ENCODE peak calls at places on chromosomes 1 and 21, in four cellular contexts. R is HCT116, T is K562, B is HepG2. C is an unnamed sample.

GRCh38 chr21:46064870-46065214 is 33.1 kb upstream of the COL6A2 start:
- DNase-seq in R (no peak), T (no peak), B (no peak), C (no peak)

GRCh38 chr1:74652711-74653131 is 20.9 kb downstream of the ERICH3 start:
- DNase-seq in R (no peak), T (no peak), B (no peak), C (no peak)

GRCh38 chr1:2404890-2405511 is 7.4 kb downstream of the PEX10 start:
- DNase-seq in R (no peak), T (no peak), B (no peak), C (no peak)

GRCh38 chr1:219174672-219175564 is 1.2 kb downstream of the LYPLAL1 start:
- DNase-seq in R (no peak), T (peak), B (peak), C (no peak)

GRCh38 chr1:52288286-52288685 is 77.7 kb downstream of the CC2D1B start:
- DNase-seq in R (peak), T (peak), B (no peak), C (no peak)

GRCh38 chr1:33624991-33625870 is 152.8 kb downstream of the ZSCAN20 start:
- DNase-seq in R (peak), T (peak), B (peak), C (no peak)

GRCh38 chr1:113146242-113147072 is 73.5 kb downstream of the LRIG2 start:
- DNase-seq in R (no peak), T (peak), B (peak), C (no peak)

GRCh38 chr21:31750843-31751242 is 18.9 kb upstream of the SCAF4 start:
- DNase-seq in R (peak), T (no peak), B (no peak), C (no peak)

GRCh38 chr1:162696286-162696862 is 64.1 kb downstream of the DDR2 start:
- DNase-seq in R (peak), T (peak), B (peak), C (no peak)

GRCh38 chr1:74733616-74734484 is 898 bp downstream of the TYW3 start:
- DNase-seq in R (peak), T (peak), B (peak), C (peak)

GRCh38 chr1:111690306-111690617 is 48.9 kb downstream of the INKA2 start:
- DNase-seq in R (no peak), T (no peak), B (no peak), C (no peak)

GRCh38 chr1:26389604-26390247 is 17.2 kb upstream of the ZNF683 start:
- DNase-seq in R (no peak), T (no peak), B (no peak), C (no peak)

GRCh38 chr1:53562256-53562982 is 103.2 kb downstream of the DMRTB1 start:
- DNase-seq in R (no peak), T (no peak), B (no peak), C (no peak)

GRCh38 chr1:220336391-220337065 is 64.3 kb upstream of the RAB3GAP2 start:
- DNase-seq in R (no peak), T (no peak), B (no peak), C (no peak)

GRCh38 chr1:13700521-13701273 is 709 bp downstream of the PRDM2 start:
- DNase-seq in R (no peak), T (peak), B (no peak), C (no peak)

GRCh38 chr1:170711682-170712081 is 47.8 kb downstream of the PRRX1 start:
- DNase-seq in R (no peak), T (no peak), B (no peak), C (no peak)

GRCh38 chr1:58991305-58991704 is 207.5 kb upstream of the JUN start:
- DNase-seq in R (no peak), T (no peak), B (no peak), C (no peak)

GRCh38 chr21:45491623-45492022 is 50.6 kb downstream of the SLC19A1 start:
- DNase-seq in R (no peak), T (no peak), B (no peak), C (no peak)

GRCh38 chr1:239311331-239311730 is 75.0 kb upstream of the CHRM3 start:
- DNase-seq in R (no peak), T (no peak), B (no peak), C (no peak)

GRCh38 chr1:53700776-53701175 is 38.2 kb downstream of the GLIS1 start:
- DNase-seq in R (no peak), T (no peak), B (no peak), C (no peak)

GRCh38 chr1:26530540-26530897 is 958 bp downstream of the RPS6KA1 start:
- DNase-seq in R (no peak), T (peak), B (no peak), C (no peak)

GRCh38 chr1:111454859-111455641 is 5.8 kb downstream of the ATP5PB start:
- DNase-seq in R (no peak), T (no peak), B (no peak), C (no peak)

GRCh38 chr21:41611966-41612606 is 104.1 kb upstream of the TMPRSS2 start:
- DNase-seq in R (peak), T (peak), B (peak), C (peak)

GRCh38 chr1:91583326-91583755 is 82.7 kb downstream of the CDC7 start:
- DNase-seq in R (no peak), T (no peak), B (no peak), C (no peak)

GRCh38 chr1:21220815-21221214 is 44.1 kb upstream of the EIF4G3 start:
- DNase-seq in R (no peak), T (no peak), B (no peak), C (no peak)

GRCh38 chr1:57572016-57572415 is 148.2 kb upstream of the DAB1 start:
- DNase-seq in R (no peak), T (no peak), B (no peak), C (no peak)

GRCh38 chr1:13807213-13807612 is 107.2 kb downstream of the PRDM2 start:
- DNase-seq in R (peak), T (peak), B (peak), C (no peak)

GRCh38 chr1:85911742-85912141 is 203.5 kb upstream of the ZNHIT6 start:
- DNase-seq in R (peak), T (no peak), B (no peak), C (peak)

GRCh38 chr1:111581166-111581565 is 38.4 kb upstream of the RAP1A start:
- DNase-seq in R (no peak), T (no peak), B (no peak), C (no peak)

GRCh38 chr1:181181792-181182585 is 93.5 kb downstream of the IER5 start:
- DNase-seq in R (no peak), T (no peak), B (no peak), C (no peak)

GRCh38 chr1:60146884-60147283 is 73.3 kb upstream of the C1orf87 start:
- DNase-seq in R (no peak), T (no peak), B (no peak), C (no peak)

GRCh38 chr1:58979085-58979484 is 195.2 kb upstream of the JUN start:
- DNase-seq in R (no peak), T (no peak), B (no peak), C (no peak)

GRCh38 chr1:147494998-147495580 is 46.2 kb upstream of the BCL9 start:
- DNase-seq in R (peak), T (peak), B (peak), C (peak)

GRCh38 chr21:34807881-34808568 is 139.2 kb downstream of the CLIC6 start:
- DNase-seq in R (peak), T (no peak), B (no peak), C (peak)

GRCh38 chr1:234326493-234327366 is 46.5 kb upstream of the COA6 start:
- DNase-seq in R (peak), T (peak), B (peak), C (no peak)

GRCh38 chr1:50352428-50352827 is 70.8 kb downstream of the DMRTA2 start:
- DNase-seq in R (no peak), T (no peak), B (no peak), C (no peak)

GRCh38 chr1:22810378-22810777 is 99.7 kb downstream of the EPHB2 start:
- DNase-seq in R (no peak), T (no peak), B (no peak), C (no peak)
- TF ChIP-seq TCF7L2 in R (no peak), T (no peak), B (no peak), C (no peak)

DNA sequence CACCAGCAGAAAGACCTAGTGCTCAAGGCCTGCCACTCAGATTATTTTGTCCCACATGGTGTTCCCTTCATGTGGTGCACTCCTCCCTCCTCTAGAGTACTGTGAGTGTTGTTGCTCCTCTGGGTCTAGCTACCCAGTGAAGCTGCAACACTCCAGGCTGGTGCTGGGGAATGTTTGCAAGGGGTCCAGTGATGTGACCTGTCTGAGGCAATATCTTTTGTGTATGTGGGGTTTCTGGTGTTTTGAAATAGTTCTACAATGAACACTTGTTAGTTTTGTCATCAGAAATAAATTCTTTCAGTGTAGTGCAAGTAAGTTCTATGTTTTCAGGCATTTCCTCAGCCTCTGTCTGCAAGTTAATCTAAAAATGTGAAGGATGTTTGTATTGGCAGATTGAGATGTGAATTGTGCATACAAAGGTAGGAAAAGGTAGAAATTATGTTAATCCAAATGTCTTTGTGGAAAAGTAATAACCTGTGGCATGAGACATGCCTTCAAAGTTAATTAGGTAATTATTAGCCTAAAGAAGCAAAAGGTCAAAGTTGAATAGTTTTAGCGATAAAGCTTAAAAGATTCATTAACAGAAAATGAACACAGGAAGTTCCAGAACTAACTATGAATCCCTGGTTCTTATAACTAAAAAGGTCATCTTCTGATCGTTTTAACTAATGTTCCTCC is 616.8 kb downstream of the LTN1 start:
- DNase-seq in R (no peak), T (no peak), B (no peak), C (no peak)
- TF ChIP-seq REST in R (no peak), T (no peak), B (no peak), C (no peak)

GRCh38 chr1:64050601-64051000 is 152.8 kb upstream of the UBE2U start:
- DNase-seq in R (no peak), T (no peak), B (no peak), C (no peak)
- TF ChIP-seq TCF7L2 in R (no peak), T (no peak), B (no peak), C (no peak)

GRCh38 chr1:76928511-76928910 is 61.2 kb downstream of the ST6GALNAC5 start:
- DNase-seq in R (no peak), T (no peak), B (no peak), C (no peak)

GRCh38 chr1:76938304-76938703 is 71.0 kb downstream of the ST6GALNAC5 start:
- DNase-seq in R (no peak), T (no peak), B (no peak), C (no peak)

GRCh38 chr1:76939107-76939816 is 72.0 kb downstream of the ST6GALNAC5 start:
- DNase-seq in R (no peak), T (no peak), B (no peak), C (no peak)

GRCh38 chr1:76929136-76929535 is 61.9 kb downstream of the ST6GALNAC5 start:
- DNase-seq in R (no peak), T (no peak), B (no peak), C (no peak)

GRCh38 chr1:76933847-76934657 is 66.8 kb downstream of the ST6GALNAC5 start:
- DNase-seq in R (no peak), T (no peak), B (no peak), C (no peak)
- TF ChIP-seq REST in R (no peak), T (no peak), B (no peak), C (no peak)

DNA sequence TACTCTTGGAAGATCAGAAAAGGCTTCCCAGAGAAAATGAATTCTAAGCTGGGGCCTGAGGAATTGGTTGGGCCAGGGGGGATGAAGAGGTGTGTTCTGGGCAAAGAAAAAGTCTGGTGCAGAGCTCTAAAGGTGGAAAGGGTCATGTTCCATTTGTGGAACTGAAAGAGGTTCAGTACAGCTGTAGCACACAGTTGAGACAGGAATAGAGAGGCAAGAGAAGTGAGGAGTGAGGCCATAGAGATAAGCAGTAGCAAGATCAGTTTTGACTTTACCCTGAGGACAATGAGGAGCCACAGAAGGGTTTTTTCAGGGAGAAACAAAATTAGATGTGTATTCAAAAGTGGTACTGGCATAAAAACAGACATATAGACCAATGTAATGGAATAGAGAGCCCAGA is 30.3 kb upstream of the MUTYH start:
- DNase-seq in R (no peak), T (no peak), B (no peak), C (no peak)
- TF ChIP-seq TCF7L2 in R (no peak), T (no peak), B (no peak), C (no peak)

GRCh38 chr1:244654284-244655038 is 1.5 kb downstream of the DESI2 start:
- DNase-seq in R (no peak), T (peak), B (no peak), C (no peak)

GRCh38 chr1:244652699-244653438 is at the start of gene DESI2:
- DNase-seq in R (peak), T (peak), B (peak), C (peak)

GRCh38 chr1:244653439-244654283 is 735 bp downstream of the DESI2 start:
- DNase-seq in R (no peak), T (peak), B (peak), C (no peak)

GRCh38 chr1:244655186-244655585 is 2.3 kb downstream of the DESI2 start:
- DNase-seq in R (no peak), T (no peak), B (no peak), C (no peak)

DNA sequence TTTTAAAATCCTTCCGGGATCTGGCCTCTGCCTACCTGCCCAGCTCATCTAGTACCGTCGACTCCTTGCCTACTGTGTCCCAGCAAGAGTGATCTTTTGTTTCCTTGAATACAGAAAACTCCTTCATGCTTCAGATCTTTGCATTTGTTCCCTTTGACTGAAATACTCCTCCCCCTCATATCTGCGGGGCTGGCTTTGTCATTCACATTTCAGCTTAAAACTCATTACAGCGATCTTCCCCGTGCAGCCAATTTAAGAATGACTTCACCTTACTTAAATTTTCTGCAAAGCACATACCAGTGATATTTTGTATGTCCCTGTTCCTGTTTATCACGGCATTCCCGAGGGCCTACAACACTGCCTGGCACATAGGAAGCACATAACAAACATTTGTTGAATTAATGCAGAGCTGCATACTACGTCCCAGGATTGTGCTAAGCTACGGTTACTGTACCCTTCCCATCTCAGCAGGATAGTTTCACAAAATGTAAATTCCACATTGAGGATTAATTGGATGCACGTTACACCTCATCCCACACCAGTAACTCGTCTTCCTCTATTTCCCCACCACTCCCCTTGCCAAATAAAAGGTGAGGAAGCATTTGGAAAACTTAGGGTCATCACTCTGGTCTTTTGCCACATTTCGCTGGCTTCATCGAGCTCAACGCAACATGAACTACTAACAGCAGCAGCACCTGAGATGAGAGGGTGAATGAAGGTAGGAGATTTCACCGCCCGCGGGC is 799 bp upstream of the DESI2 start:
- DNase-seq in R (peak), T (no peak), B (no peak), C (no peak)
- TF ChIP-seq REST in R (no peak), T (no peak), B (no peak), C (no peak)

GRCh38 chr1:156767879-156768608 is 709 bp downstream of the PRCC start:
- DNase-seq in R (no peak), T (peak), B (no peak), C (no peak)
- TF ChIP-seq TCF7L2 in R (no peak), T (no peak), B (no peak), C (no peak)

GRCh38 chr21:38831526-38832467 is 26.1 kb downstream of the ETS2 start:
- DNase-seq in R (peak), T (peak), B (peak), C (no peak)
- TF ChIP-seq REST in R (no peak), T (no peak), B (no peak), C (no peak)

GRCh38 chr1:115012006-115012405 is 17.6 kb upstream of the TSHB start:
- DNase-seq in R (no peak), T (no peak), B (no peak), C (no peak)

DNA sequence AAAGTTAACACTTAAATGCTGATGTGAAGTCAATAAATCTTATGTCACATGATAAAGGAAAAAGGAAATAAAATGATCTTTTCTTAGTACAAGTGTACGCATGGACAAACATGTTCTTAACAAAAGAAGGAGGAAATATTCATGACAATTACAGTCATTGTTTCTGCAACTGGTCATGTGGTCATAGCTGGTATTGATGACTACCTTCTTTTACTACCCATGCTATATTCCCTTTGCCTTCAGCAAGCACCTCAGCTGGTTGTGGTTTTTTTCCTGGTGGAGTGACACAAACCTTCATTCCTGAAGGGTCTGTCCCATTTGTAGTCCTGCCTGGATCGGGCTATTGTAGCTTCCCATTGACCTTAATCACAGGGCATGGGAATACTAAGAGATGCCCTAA is 23.4 kb upstream of the TSHB start:
- DNase-seq in R (no peak), T (no peak), B (no peak), C (no peak)
- TF ChIP-seq TCF7L2 in R (no peak), T (no peak), B (no peak), C (no peak)

DNA sequence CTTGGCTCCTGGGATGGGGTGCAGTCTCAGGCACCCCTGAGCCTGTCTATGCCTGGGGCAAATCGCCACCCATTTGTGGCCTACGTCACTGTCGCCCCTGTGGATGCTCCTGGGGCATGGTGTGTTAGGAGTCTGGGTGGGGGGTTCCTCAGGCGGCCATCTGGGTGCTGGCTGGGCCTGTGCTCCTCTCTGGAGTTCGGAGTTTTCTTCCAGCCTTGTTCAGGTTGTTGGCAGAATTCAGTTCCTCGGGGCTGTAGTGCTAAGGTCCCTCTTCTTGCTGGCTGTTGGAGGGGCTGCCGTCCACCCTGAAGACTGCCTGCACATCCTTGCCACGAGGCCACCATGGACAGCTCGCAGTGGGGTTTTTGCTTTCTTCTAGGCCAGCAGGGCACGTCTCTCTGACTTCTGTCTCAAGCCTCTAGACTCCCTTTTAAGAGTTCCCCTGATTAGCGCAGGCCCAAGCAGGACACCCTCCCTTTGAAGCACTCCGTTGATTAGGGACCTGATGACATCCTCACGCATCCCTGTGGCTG is 86.7 kb upstream of the C1orf174 start:
- DNase-seq in R (no peak), T (no peak), B (no peak), C (no peak)
- TF ChIP-seq REST in R (no peak), T (no peak), B (no peak), C (peak)

C was measured in Panc1.